ENCODE peak calls at places on chromosome 22, in six cellular contexts. One of them, this sample, is unnamed.

GRCh38 chr22:25534724-25535123 is 29.8 kb upstream of the GRK3 start:
- DNase-seq in activated gamma-delta T cell treated with Interleukin-2 at 50 U/mL for 16 hours: no peak
- DNase-seq in glutamatergic neuron: no peak
- DNase-seq in NCI-H510A treated with DMSO at 0.1 percent for 48 hours: no peak
- DNase-seq in nephron progenitor cell: no peak
- DNase-seq in stimulated activated CD8-positive, alpha-beta memory T cell treated with anti-CD3 and anti-CD28 coated beads, Interleukin-2, amount 100 ng/mL, for 48 hours: no peak
- DNase-seq in this sample: no peak

GRCh38 chr22:46453006-46453828 is 84.2 kb downstream of the CELSR1 start:
- DNase-seq in nephron progenitor cell: no peak
- DNase-seq in activated gamma-delta T cell treated with Interleukin-2 at 50 U/mL for 16 hours: no peak
- DNase-seq in glutamatergic neuron: no peak
- DNase-seq in stimulated activated CD8-positive, alpha-beta memory T cell treated with anti-CD3 and anti-CD28 coated beads, Interleukin-2, amount 100 ng/mL, for 48 hours: no peak
- DNase-seq in NCI-H510A treated with DMSO at 0.1 percent for 48 hours: no peak
- DNase-seq in this sample: no peak

GRCh38 chr22:45442120-45442519 is 28.6 kb downstream of the RIBC2 start:
- DNase-seq in stimulated activated CD8-positive, alpha-beta memory T cell treated with anti-CD3 and anti-CD28 coated beads, Interleukin-2, amount 100 ng/mL, for 48 hours: no peak
- DNase-seq in NCI-H510A treated with DMSO at 0.1 percent for 48 hours: no peak
- DNase-seq in glutamatergic neuron: no peak
- DNase-seq in nephron progenitor cell: no peak
- DNase-seq in activated gamma-delta T cell treated with Interleukin-2 at 50 U/mL for 16 hours: no peak
- DNase-seq in this sample: no peak

GRCh38 chr22:36922097-36922608 is 8.7 kb downstream of the CSF2RB start:
- DNase-seq in activated gamma-delta T cell treated with Interleukin-2 at 50 U/mL for 16 hours: no peak
- DNase-seq in nephron progenitor cell: peak
- DNase-seq in glutamatergic neuron: no peak
- DNase-seq in stimulated activated CD8-positive, alpha-beta memory T cell treated with anti-CD3 and anti-CD28 coated beads, Interleukin-2, amount 100 ng/mL, for 48 hours: no peak
- DNase-seq in NCI-H510A treated with DMSO at 0.1 percent for 48 hours: no peak
- DNase-seq in this sample: no peak

GRCh38 chr22:30906411-30906810 is 62.2 kb downstream of the MORC2 start:
- DNase-seq in NCI-H510A treated with DMSO at 0.1 percent for 48 hours: no peak
- DNase-seq in glutamatergic neuron: no peak
- DNase-seq in activated gamma-delta T cell treated with Interleukin-2 at 50 U/mL for 16 hours: no peak
- DNase-seq in nephron progenitor cell: no peak
- DNase-seq in stimulated activated CD8-positive, alpha-beta memory T cell treated with anti-CD3 and anti-CD28 coated beads, Interleukin-2, amount 100 ng/mL, for 48 hours: no peak
- DNase-seq in this sample: no peak

GRCh38 chr22:26584010-26584409 is 5.9 kb downstream of the TPST2 start:
- DNase-seq in stimulated activated CD8-positive, alpha-beta memory T cell treated with anti-CD3 and anti-CD28 coated beads, Interleukin-2, amount 100 ng/mL, for 48 hours: no peak
- DNase-seq in NCI-H510A treated with DMSO at 0.1 percent for 48 hours: no peak
- DNase-seq in nephron progenitor cell: no peak
- DNase-seq in activated gamma-delta T cell treated with Interleukin-2 at 50 U/mL for 16 hours: no peak
- DNase-seq in glutamatergic neuron: no peak
- DNase-seq in this sample: no peak

GRCh38 chr22:50620861-50621490 is 7.0 kb downstream of the ARSA start:
- DNase-seq in activated gamma-delta T cell treated with Interleukin-2 at 50 U/mL for 16 hours: peak
- DNase-seq in stimulated activated CD8-positive, alpha-beta memory T cell treated with anti-CD3 and anti-CD28 coated beads, Interleukin-2, amount 100 ng/mL, for 48 hours: peak
- DNase-seq in glutamatergic neuron: no peak
- DNase-seq in NCI-H510A treated with DMSO at 0.1 percent for 48 hours: no peak
- DNase-seq in nephron progenitor cell: no peak
- DNase-seq in this sample: peak

GRCh38 chr22:23751441-23751996 is 607 bp upstream of the ZNF70 start:
- DNase-seq in nephron progenitor cell: peak
- DNase-seq in stimulated activated CD8-positive, alpha-beta memory T cell treated with anti-CD3 and anti-CD28 coated beads, Interleukin-2, amount 100 ng/mL, for 48 hours: no peak
- DNase-seq in activated gamma-delta T cell treated with Interleukin-2 at 50 U/mL for 16 hours: no peak
- DNase-seq in glutamatergic neuron: no peak
- DNase-seq in NCI-H510A treated with DMSO at 0.1 percent for 48 hours: peak
- DNase-seq in this sample: no peak

GRCh38 chr22:32677876-32678275 is 123.6 kb upstream of the TIMP3 start:
- DNase-seq in nephron progenitor cell: no peak
- DNase-seq in stimulated activated CD8-positive, alpha-beta memory T cell treated with anti-CD3 and anti-CD28 coated beads, Interleukin-2, amount 100 ng/mL, for 48 hours: no peak
- DNase-seq in NCI-H510A treated with DMSO at 0.1 percent for 48 hours: no peak
- DNase-seq in activated gamma-delta T cell treated with Interleukin-2 at 50 U/mL for 16 hours: no peak
- DNase-seq in glutamatergic neuron: no peak
- DNase-seq in this sample: no peak

GRCh38 chr22:49979587-49980264 is 19.2 kb downstream of the PIM3 start:
- DNase-seq in stimulated activated CD8-positive, alpha-beta memory T cell treated with anti-CD3 and anti-CD28 coated beads, Interleukin-2, amount 100 ng/mL, for 48 hours: no peak
- DNase-seq in nephron progenitor cell: peak
- DNase-seq in NCI-H510A treated with DMSO at 0.1 percent for 48 hours: no peak
- DNase-seq in activated gamma-delta T cell treated with Interleukin-2 at 50 U/mL for 16 hours: peak
- DNase-seq in glutamatergic neuron: peak
- DNase-seq in this sample: peak

GRCh38 chr22:39735776-39736175 is 157.8 kb downstream of the ENTHD1 start:
- DNase-seq in nephron progenitor cell: no peak
- DNase-seq in NCI-H510A treated with DMSO at 0.1 percent for 48 hours: no peak
- DNase-seq in glutamatergic neuron: no peak
- DNase-seq in activated gamma-delta T cell treated with Interleukin-2 at 50 U/mL for 16 hours: no peak
- DNase-seq in stimulated activated CD8-positive, alpha-beta memory T cell treated with anti-CD3 and anti-CD28 coated beads, Interleukin-2, amount 100 ng/mL, for 48 hours: no peak
- DNase-seq in this sample: no peak

GRCh38 chr22:49827307-49827852 is 293 bp downstream of the BRD1 start:
- DNase-seq in stimulated activated CD8-positive, alpha-beta memory T cell treated with anti-CD3 and anti-CD28 coated beads, Interleukin-2, amount 100 ng/mL, for 48 hours: no peak
- DNase-seq in activated gamma-delta T cell treated with Interleukin-2 at 50 U/mL for 16 hours: no peak
- DNase-seq in glutamatergic neuron: no peak
- DNase-seq in nephron progenitor cell: peak
- DNase-seq in NCI-H510A treated with DMSO at 0.1 percent for 48 hours: no peak
- DNase-seq in this sample: no peak